ENCODE peak calls at places on chromosomes 3 and 15, in six cellular contexts. K is WERI-Rb-1, O is GM13976, B is WTC11, Y is natural killer cell, F is Peyer's patch. G is an unnamed sample.

GRCh38 chr3:62260655-62261054 is 112.7 kb downstream of the FEZF2 start:
- DNase-seq in Y (no peak), O (no peak), F (no peak), B (no peak), K (no peak), G (no peak)

GRCh38 chr3:40264437-40264836 is 45.1 kb upstream of the EIF1B start:
- DNase-seq in O (no peak), B (no peak), F (no peak), K (no peak), Y (no peak), G (no peak)

GRCh38 chr3:102057781-102058421 is 208.6 kb downstream of the NFKBIZ start:
- DNase-seq in O (peak; percentile 55), K (no peak), F (no peak), B (no peak), Y (no peak), G (peak; percentile 43)

GRCh38 chr15:90650117-90650955 is 66.8 kb upstream of the BLM start:
- DNase-seq in K (no peak), Y (no peak), F (no peak), O (no peak), B (no peak), G (no peak)

GRCh38 chr15:60381148-60381788 is 16.5 kb downstream of the ANXA2 start:
- DNase-seq in K (no peak), B (no peak), O (no peak), Y (no peak), F (no peak), G (no peak)

GRCh38 chr3:38620236-38620635 is 29.3 kb downstream of the SCN5A start:
- DNase-seq in F (no peak), Y (no peak), B (no peak), O (no peak), K (no peak), G (no peak)

GRCh38 chr3:54837964-54838363 is 89.9 kb downstream of the LRTM1 start:
- DNase-seq in Y (no peak), K (no peak), O (no peak), F (no peak), B (no peak), G (no peak)

GRCh38 chr15:67472957-67473356 is 48.0 kb upstream of the C15orf61 start:
- DNase-seq in O (no peak), F (no peak), K (no peak), Y (no peak), B (no peak), G (no peak)

GRCh38 chr15:88882745-88883144 is 12.6 kb downstream of the HAPLN3 start:
- DNase-seq in B (no peak), F (no peak), Y (no peak), K (no peak), O (no peak), G (no peak)

GRCh38 chr15:68145706-68146105 is 59.4 kb downstream of the CALML4 start:
- DNase-seq in F (no peak), O (no peak), K (no peak), B (no peak), Y (no peak), G (no peak)

GRCh38 chr3:124397088-124397487 is 333.2 kb upstream of the UMPS start:
- DNase-seq in B (no peak), K (no peak), F (no peak), O (no peak), Y (no peak), G (no peak)

GRCh38 chr3:52512727-52513126 is 17.6 kb downstream of the STAB1 start:
- DNase-seq in B (no peak), F (no peak), Y (no peak), K (no peak), O (no peak), G (no peak)

GRCh38 chr3:98817546-98817945 is 54.4 kb downstream of the ST3GAL6 start:
- DNase-seq in F (no peak), K (no peak), O (peak; percentile 46), B (no peak), Y (no peak), G (no peak)

GRCh38 chr15:89293012-89293411 is 41.6 kb downstream of the POLG start:
- DNase-seq in O (no peak), K (no peak), Y (no peak), F (no peak), B (no peak), G (no peak)

GRCh38 chr15:90892023-90892422 is 7.7 kb downstream of the FES start:
- DNase-seq in Y (no peak), O (no peak), B (no peak), F (no peak), K (no peak), G (no peak)

GRCh38 chr15:68372291-68372811 is 59.6 kb downstream of the ITGA11 start:
- DNase-seq in K (peak; percentile 27), B (peak; percentile 62), F (no peak), Y (no peak), O (no peak), G (no peak)

GRCh38 chr15:31129769-31130303 is 28.3 kb upstream of the TRPM1 start:
- DNase-seq in O (no peak), B (no peak), Y (no peak), F (no peak), K (no peak), G (no peak)

GRCh38 chr15:67407709-67408257 is 113.1 kb upstream of the C15orf61 start:
- DNase-seq in B (no peak), O (no peak), K (no peak), F (no peak), Y (no peak), G (no peak)

GRCh38 chr3:108437439-108437838 is 73.0 kb downstream of the MYH15 start:
- DNase-seq in B (no peak), K (no peak), O (no peak), Y (no peak), F (no peak), G (no peak)
- TF ChIP-seq CTCF in B (no peak), K (no peak), O (no peak), Y (no peak), F (peak; percentile 6), G (no peak)

GRCh38 chr3:51311055-51311454 is 74.0 kb upstream of the MANF start:
- DNase-seq in Y (no peak), O (peak; percentile 42), B (no peak), F (no peak), K (peak; percentile 12), G (no peak)
- TF ChIP-seq CTCF in Y (peak; percentile 25), O (no peak), B (no peak), F (no peak), K (peak; percentile 35), G (no peak)

DNA sequence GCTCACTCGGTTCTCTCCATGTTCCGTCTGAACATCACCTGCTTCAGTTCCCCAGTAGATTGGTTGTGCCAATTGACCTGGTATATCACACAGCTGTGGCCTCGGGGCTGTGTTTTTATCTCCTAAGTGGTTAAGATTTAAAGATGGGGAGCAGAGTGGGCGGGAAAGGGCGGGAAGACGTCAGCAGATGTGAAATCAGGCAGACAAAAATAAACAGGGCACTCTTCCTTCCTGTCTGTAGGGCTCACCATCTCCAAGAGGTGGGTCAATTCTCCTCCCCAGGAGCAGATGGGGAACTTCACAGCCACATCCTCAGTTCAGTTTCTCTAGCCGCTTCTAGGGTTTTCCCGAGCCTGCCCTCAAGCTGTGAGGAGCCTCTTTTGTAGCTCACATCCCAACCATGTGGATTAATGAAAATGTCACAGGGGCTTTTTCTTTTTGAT is 26.8 kb upstream of the LIMD1 start:
- DNase-seq in K (no peak), B (no peak), F (no peak), Y (no peak), O (peak; percentile 79), G (peak; percentile 86)
- TF ChIP-seq CTCF in K (no peak), B (no peak), F (no peak), Y (no peak), O (no peak), G (no peak)

GRCh38 chr3:49563040-49563578 is 8.8 kb downstream of the BSN start:
- DNase-seq in F (no peak), Y (no peak), O (no peak), K (no peak), B (peak; percentile 47), G (no peak)

GRCh38 chr3:49563766-49564165 is 9.5 kb downstream of the BSN start:
- DNase-seq in B (no peak), K (no peak), F (no peak), Y (no peak), O (no peak), G (no peak)

GRCh38 chr3:49567406-49567805 is 13.1 kb downstream of the BSN start:
- DNase-seq in Y (no peak), F (no peak), O (no peak), B (no peak), K (no peak), G (no peak)

GRCh38 chr3:49568965-49569364 is 14.7 kb downstream of the BSN start:
- DNase-seq in F (no peak), K (no peak), Y (no peak), O (no peak), B (no peak), G (no peak)

DNA sequence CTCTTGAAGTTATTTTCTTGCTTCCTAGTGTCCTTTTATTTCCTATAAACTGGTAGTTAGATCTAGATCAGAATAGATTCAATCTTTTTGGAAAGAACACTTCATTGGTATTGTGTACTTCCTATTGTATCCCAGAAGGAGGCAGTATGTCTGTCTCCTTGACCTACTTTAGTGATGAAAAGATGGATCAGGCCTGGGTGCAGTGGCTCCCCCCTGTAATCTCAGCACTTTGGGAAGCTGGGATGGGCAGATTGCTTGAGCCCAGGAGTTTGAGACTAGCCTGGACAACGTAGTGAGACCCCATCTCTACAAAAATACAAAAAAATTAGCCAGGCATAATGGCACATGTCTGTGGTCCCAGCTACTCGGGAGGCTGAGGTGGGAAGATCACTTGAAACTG is 12.0 kb downstream of the BSN start:
- DNase-seq in K (no peak), F (no peak), Y (no peak), B (no peak), O (no peak), G (no peak)
- TF ChIP-seq CTCF in K (peak; percentile 20), F (no peak), Y (no peak), B (no peak), O (no peak), G (peak; percentile 37)

DNA sequence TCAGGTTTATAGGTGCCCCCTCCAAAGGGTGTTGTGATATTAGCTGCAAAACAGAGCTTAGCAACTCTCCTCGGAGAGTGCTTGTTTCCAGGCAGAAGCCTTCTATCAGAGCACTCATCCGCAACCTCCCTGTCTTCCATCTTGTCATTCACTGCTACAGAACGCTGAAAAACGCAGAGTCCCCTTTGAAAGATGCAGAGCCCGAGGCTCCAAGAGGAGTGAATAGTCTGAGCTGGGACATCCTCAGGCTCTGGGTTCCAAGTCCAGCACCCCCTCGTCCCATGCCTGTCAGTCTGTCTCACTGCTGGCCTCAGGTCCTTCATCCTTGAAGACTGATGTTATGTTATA is 84.5 kb downstream of the CPN2 start:
- DNase-seq in O (no peak), Y (no peak), K (no peak), F (no peak), B (no peak), G (no peak)
- TF ChIP-seq CTCF in O (no peak), Y (no peak), K (no peak), F (no peak), B (no peak), G (no peak)